ENCODE peak calls at places on chromosomes 1 and 21, in nine cellular contexts. E is sigmoid colon, T is mucosa of descending colon, X is Panc1, U is omental fat pad, C is tibial artery, G is ovary, S is HFF-Myc, A is body of pancreas. P is an unnamed sample.

GRCh38 chr1:41474490-41475271 is 9.8 kb downstream of the EDN2 start:
- DNase-seq in A (peak), X (no peak), U (no peak), G (peak), C (peak), T (peak), S (no peak), E (peak), P (peak)

GRCh38 chr1:210123924-210124589 is 108.5 kb upstream of the SERTAD4 start:
- DNase-seq in E (no peak), A (no peak), C (no peak), T (no peak), U (no peak), G (no peak), X (no peak), S (peak), P (no peak)

GRCh38 chr1:229170274-229170673 is 100.6 kb upstream of the RAB4A start:
- DNase-seq in G (no peak), A (no peak), E (no peak), T (no peak), U (no peak), S (no peak), X (no peak), C (no peak), P (no peak)

GRCh38 chr1:14941865-14942264 is 211.7 kb upstream of the TMEM51 start:
- DNase-seq in C (no peak), S (no peak), T (no peak), A (no peak), X (no peak), E (no peak), G (no peak), U (no peak), P (no peak)

GRCh38 chr1:214615871-214616270 is 12.9 kb downstream of the CENPF start:
- DNase-seq in X (no peak), G (no peak), E (no peak), S (no peak), C (no peak), T (no peak), U (no peak), A (no peak), P (no peak)

GRCh38 chr1:154574715-154575114 is 7.1 kb downstream of the CHRNB2 start:
- DNase-seq in A (no peak), U (no peak), E (peak), C (no peak), X (no peak), T (no peak), S (no peak), G (no peak), P (no peak)

GRCh38 chr1:93554883-93555872 is 107.3 kb downstream of the FNBP1L start:
- DNase-seq in G (no peak), S (no peak), E (no peak), A (no peak), U (no peak), X (no peak), T (no peak), C (no peak), P (no peak)

GRCh38 chr1:116411784-116412479 is 38.9 kb downstream of the ATP1A1 start:
- DNase-seq in U (no peak), G (no peak), E (no peak), C (no peak), T (no peak), X (no peak), A (peak), S (no peak), P (no peak)

GRCh38 chr1:94753171-94753972 is 66.8 kb upstream of the SLC44A3 start:
- DNase-seq in G (peak), X (no peak), U (no peak), T (no peak), S (no peak), A (peak), E (peak), C (no peak), P (no peak)

GRCh38 chr1:37995773-37996379 is 6.1 kb upstream of the SF3A3 start:
- DNase-seq in C (peak), E (peak), U (peak), S (peak), G (peak), X (no peak), T (peak), A (peak), P (no peak)

GRCh38 chr1:20993716-20994115 is 183.0 kb downstream of the EIF4G3 start:
- DNase-seq in E (no peak), G (no peak), U (no peak), X (no peak), C (no peak), A (no peak), T (no peak), S (no peak), P (no peak)

GRCh38 chr1:5990913-5991783 is 1.1 kb downstream of the NPHP4 start:
- DNase-seq in T (peak), X (no peak), G (peak), S (no peak), A (peak), C (no peak), U (no peak), E (no peak), P (peak)

GRCh38 chr1:115069626-115070308 is 19.5 kb downstream of the TSPAN2 start:
- DNase-seq in E (no peak), C (no peak), A (no peak), X (no peak), U (no peak), S (no peak), G (no peak), T (no peak), P (no peak)

GRCh38 chr1:204447736-204448135 is 36.1 kb upstream of the PPP1R15B start:
- DNase-seq in C (no peak), S (no peak), A (no peak), G (peak), E (no peak), X (no peak), U (no peak), T (no peak), P (no peak)

GRCh38 chr1:36889846-36890245 is 144.5 kb downstream of the GRIK3 start:
- DNase-seq in U (no peak), C (no peak), A (no peak), X (no peak), S (no peak), E (peak), T (no peak), G (no peak), P (no peak)

GRCh38 chr1:109904105-109904817 is 6.4 kb upstream of the CSF1 start:
- DNase-seq in U (no peak), E (no peak), X (no peak), C (no peak), S (no peak), T (peak), G (no peak), A (peak), P (no peak)

GRCh38 chr1:19644761-19645543 is 841 bp downstream of the NBL1 start:
- DNase-seq in S (no peak), U (no peak), A (no peak), C (no peak), E (no peak), X (no peak), G (peak), T (peak), P (peak)

GRCh38 chr1:219774386-219774785 is 154.0 kb downstream of the SLC30A10 start:
- DNase-seq in U (no peak), C (no peak), T (no peak), G (no peak), E (no peak), X (no peak), S (no peak), A (no peak), P (no peak)

GRCh38 chr21:29148535-29148934 is 18.1 kb downstream of the MAP3K7CL start:
- DNase-seq in T (no peak), E (no peak), U (no peak), C (no peak), S (no peak), G (no peak), X (no peak), A (no peak), P (no peak)

GRCh38 chr1:37932759-37933158 is 14.1 kb downstream of the INPP5B start:
- DNase-seq in T (no peak), E (no peak), A (no peak), G (no peak), U (no peak), X (peak), C (no peak), S (no peak), P (no peak)

GRCh38 chr1:165383067-165383466 is 26.6 kb upstream of the LMX1A start:
- DNase-seq in X (no peak), S (no peak), U (no peak), T (peak), G (peak), C (peak), A (no peak), E (peak), P (no peak)

GRCh38 chr1:162696286-162696862 is 64.1 kb downstream of the DDR2 start:
- DNase-seq in S (peak), T (peak), C (peak), U (no peak), G (peak), E (peak), X (no peak), A (peak), P (peak)

GRCh38 chr21:36854391-36854790 is 112.1 kb downstream of the HLCS start:
- DNase-seq in X (no peak), E (no peak), U (no peak), A (peak), C (no peak), T (no peak), S (no peak), G (no peak), P (no peak)

GRCh38 chr1:248890549-248891498 is 15.2 kb upstream of the PGBD2 start:
- DNase-seq in C (no peak), G (no peak), X (no peak), S (no peak), A (no peak), E (no peak), U (no peak), T (no peak), P (no peak)

GRCh38 chr1:237032029-237032428 is 10.0 kb upstream of the RYR2 start:
- DNase-seq in U (no peak), A (no peak), X (no peak), G (no peak), S (no peak), T (no peak), C (no peak), E (no peak), P (no peak)

GRCh38 chr1:98086796-98087195 is 166.0 kb upstream of the DPYD start:
- DNase-seq in C (no peak), A (no peak), X (peak), T (no peak), G (no peak), S (peak), U (no peak), E (no peak), P (no peak)

GRCh38 chr1:2644171-2644570 is 11.4 kb upstream of the MMEL1 start:
- DNase-seq in A (no peak), U (no peak), X (no peak), C (no peak), G (no peak), S (no peak), E (peak), T (no peak), P (no peak)

GRCh38 chr1:219387211-219387610 is 213.5 kb downstream of the LYPLAL1 start:
- DNase-seq in S (no peak), E (no peak), X (no peak), G (no peak), C (no peak), A (no peak), U (no peak), T (no peak), P (no peak)

GRCh38 chr1:81118550-81118949 is 682.2 kb upstream of the ADGRL2 start:
- DNase-seq in G (no peak), C (no peak), T (no peak), E (no peak), S (no peak), A (no peak), X (no peak), U (no peak), P (no peak)

GRCh38 chr1:59433440-59433813 is 136.5 kb downstream of the FGGY start:
- DNase-seq in E (no peak), C (peak), X (no peak), U (no peak), G (no peak), S (no peak), T (no peak), A (no peak), P (no peak)

GRCh38 chr1:166974647-166975345 is 544 bp downstream of the ILDR2 start:
- DNase-seq in U (no peak), S (no peak), G (no peak), C (no peak), A (no peak), E (no peak), T (no peak), X (no peak), P (no peak)

GRCh38 chr1:209335090-209335692 is 248.3 kb upstream of the CAMK1G start:
- DNase-seq in A (peak), U (no peak), E (no peak), C (no peak), G (no peak), T (no peak), S (no peak), X (peak), P (no peak)

GRCh38 chr1:230792691-230793462 is 45.7 kb downstream of the CAPN9 start:
- DNase-seq in A (no peak), E (no peak), C (no peak), U (no peak), X (no peak), T (no peak), S (no peak), G (no peak), P (no peak)

GRCh38 chr1:211951856-211952255 is 83.5 kb downstream of the INTS7 start:
- DNase-seq in G (no peak), X (peak), A (no peak), S (peak), U (no peak), T (no peak), C (no peak), E (no peak), P (no peak)

GRCh38 chr1:154970631-154971340 is at the start of gene SHC1:
- DNase-seq in G (peak), S (peak), C (peak), E (peak), A (peak), U (peak), T (peak), X (no peak), P (peak)

GRCh38 chr1:43063394-43064219 is 104.9 kb upstream of the SLC2A1 start:
- DNase-seq in T (no peak), C (no peak), S (no peak), X (no peak), U (no peak), A (no peak), E (no peak), G (no peak), P (no peak)

DNA sequence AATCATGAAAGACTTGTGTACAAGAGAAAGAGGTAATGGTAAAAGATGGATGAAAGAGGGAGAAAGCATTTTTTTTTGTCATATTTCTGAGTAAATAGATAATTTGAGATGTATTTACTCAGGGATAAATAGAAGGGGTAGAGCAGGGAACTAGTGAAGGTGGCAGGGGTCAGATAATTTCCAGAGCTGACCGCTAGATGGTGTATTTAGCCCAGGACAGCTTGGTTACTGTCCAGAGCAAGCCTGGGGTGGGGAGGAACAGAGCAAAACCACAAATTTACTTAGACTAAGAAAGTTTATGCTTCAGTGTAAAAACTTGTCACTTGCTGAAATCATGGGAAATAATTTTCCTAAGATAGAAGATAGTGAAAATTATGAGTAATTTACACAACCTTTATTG is 91.5 kb downstream of the XCL2 start:
- DNase-seq in A (no peak), X (no peak), U (no peak), G (no peak), T (no peak), C (no peak), E (no peak), S (no peak), P (no peak)
- TF ChIP-seq CTCF in A (no peak), X (peak), U (no peak), G (no peak), T (no peak), C (no peak), E (no peak), S (peak), P (no peak)

GRCh38 chr1:3899776-3900149 is 309 bp downstream of the C1orf174 start:
- DNase-seq in X (no peak), S (no peak), C (no peak), E (no peak), G (no peak), U (no peak), T (no peak), A (no peak), P (no peak)
- TF ChIP-seq CTCF in X (no peak), S (no peak), C (no peak), E (no peak), G (no peak), U (no peak), T (no peak), A (no peak), P (no peak)

GRCh38 chr1:223003549-223003948 is 139.5 kb downstream of the TLR5 start:
- DNase-seq in A (no peak), E (no peak), U (no peak), X (no peak), G (no peak), C (no peak), T (no peak), S (no peak), P (no peak)

GRCh38 chr1:223000549-223001135 is 142.4 kb downstream of the TLR5 start:
- DNase-seq in U (no peak), A (no peak), C (no peak), X (no peak), T (no peak), G (no peak), E (no peak), S (no peak), P (no peak)

GRCh38 chr1:223006794-223007193 is 136.3 kb downstream of the TLR5 start:
- DNase-seq in A (no peak), C (no peak), E (no peak), U (no peak), G (no peak), S (no peak), X (no peak), T (no peak), P (no peak)

GRCh38 chr1:223007250-223007649 is 135.8 kb downstream of the TLR5 start:
- DNase-seq in G (no peak), E (no peak), U (no peak), A (peak), X (no peak), S (no peak), T (no peak), C (no peak), P (no peak)

DNA sequence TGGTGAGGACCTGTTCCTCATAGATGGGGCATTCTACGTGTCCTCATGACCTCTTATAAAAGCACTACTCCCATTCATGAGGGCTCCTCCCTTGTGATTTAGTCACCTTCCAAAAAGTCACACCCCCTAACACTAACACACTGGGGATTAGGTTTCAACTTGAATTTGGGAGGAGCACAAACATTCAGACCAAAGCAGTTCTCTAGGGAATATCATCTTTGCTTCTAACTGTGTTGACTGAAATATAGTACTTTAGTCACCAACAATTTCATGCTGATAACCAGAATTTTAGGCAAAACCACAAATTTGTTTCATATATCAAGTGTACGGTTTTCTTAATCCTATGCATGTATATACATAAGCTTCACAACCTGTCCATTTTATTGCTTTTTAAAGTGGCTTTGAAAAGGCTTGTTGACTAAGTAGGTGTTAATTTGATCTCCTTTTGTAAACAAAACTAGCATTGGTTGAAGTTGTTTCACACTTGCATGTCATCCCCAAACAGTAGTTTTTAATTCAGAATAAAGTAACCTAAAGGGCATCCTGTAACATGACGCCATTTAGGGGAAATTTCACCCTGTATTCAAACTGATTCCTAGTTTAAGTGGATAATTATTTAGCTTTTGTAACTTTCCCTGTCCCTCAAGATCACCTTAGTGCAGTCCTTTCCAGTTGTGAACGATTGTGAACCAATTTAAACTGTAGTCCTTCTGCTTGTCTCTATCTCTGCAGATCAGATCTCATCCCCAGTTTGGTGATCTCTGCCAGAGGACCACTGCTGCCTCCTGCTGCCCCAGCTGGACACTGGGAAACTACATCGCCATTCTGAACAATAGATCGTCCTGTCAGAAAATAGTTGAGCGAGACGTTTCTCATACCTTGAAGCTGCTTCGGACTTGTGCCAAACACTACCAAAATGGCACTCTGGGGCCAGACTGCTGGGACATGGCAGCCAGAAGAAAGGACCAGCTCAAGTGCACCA is 141.1 kb downstream of the TLR5 start:
- DNase-seq in U (no peak), A (no peak), E (no peak), G (no peak), X (no peak), S (no peak), T (no peak), C (no peak), P (no peak)
- TF ChIP-seq CTCF in U (no peak), A (no peak), E (no peak), G (no peak), X (peak), S (peak), T (no peak), C (no peak), P (no peak)

GRCh38 chr1:16074217-16074616 is 766 bp upstream of the FAM131C start:
- DNase-seq in X (no peak), C (no peak), G (no peak), S (no peak), A (no peak), U (no peak), T (no peak), E (no peak), P (no peak)

GRCh38 chr1:16071614-16072013 is 1.8 kb downstream of the FAM131C start:
- DNase-seq in G (no peak), U (no peak), T (no peak), X (no peak), E (no peak), A (no peak), S (no peak), C (no peak), P (no peak)

GRCh38 chr1:16073490-16074104 is at the start of gene FAM131C:
- DNase-seq in C (no peak), E (no peak), S (no peak), U (no peak), G (no peak), X (no peak), A (no peak), T (peak), P (peak)

GRCh38 chr1:16072095-16072494 is 1.4 kb downstream of the FAM131C start:
- DNase-seq in S (no peak), C (no peak), T (no peak), U (no peak), X (no peak), G (no peak), A (no peak), E (no peak), P (no peak)

DNA sequence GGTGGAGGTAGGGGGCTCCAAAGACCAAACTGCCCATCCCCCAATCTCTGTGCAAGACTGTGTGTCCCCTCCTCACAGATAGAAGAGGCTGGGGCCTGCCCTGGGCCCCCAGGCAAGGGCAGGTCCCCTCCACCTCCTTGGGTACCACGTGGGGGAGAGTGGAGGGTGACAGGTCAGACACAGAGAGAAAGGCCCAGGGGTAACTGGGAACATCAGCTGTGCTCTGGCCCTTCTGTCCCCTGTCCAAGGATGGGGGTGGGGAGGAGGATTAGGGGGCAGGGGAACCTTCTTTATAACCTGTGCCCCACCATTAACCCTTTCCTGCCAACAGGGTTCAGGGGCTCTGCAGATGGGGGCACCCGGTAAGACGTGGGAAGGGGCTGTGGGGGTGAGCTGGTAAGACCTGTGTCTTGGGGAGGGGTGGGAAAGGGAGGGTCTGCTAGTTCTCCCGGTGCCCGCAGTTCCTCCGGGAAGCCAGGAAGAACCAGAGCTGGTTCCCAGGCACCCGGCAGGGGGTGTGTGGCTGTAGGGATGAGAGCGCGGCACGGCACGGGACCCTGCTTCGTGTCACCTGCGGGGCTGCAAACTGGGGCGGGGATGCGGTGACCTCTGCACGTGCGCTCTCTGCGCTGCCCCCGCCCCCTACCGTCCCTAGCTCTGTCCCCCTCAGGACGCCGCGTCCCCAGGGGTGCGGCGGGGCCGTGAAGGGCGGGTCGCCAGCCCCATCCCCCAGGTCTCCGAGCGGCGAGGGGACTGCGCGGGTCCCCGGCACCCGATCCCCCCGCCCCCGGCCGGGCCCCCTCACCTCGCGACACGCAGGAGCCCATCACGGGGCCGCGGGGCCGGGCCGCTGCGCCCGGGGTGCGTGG is 601 bp downstream of the FAM131C start:
- DNase-seq in S (no peak), E (no peak), C (no peak), G (no peak), T (no peak), A (no peak), X (no peak), U (no peak), P (no peak)
- TF ChIP-seq CTCF in S (peak), E (no peak), C (no peak), G (no peak), T (no peak), A (no peak), X (no peak), U (no peak), P (peak)

P was measured in mesothelial cell of epicardium.